ENCODE peak calls at places on chromosome 10, in five cellular contexts. J is activated T-cell treated with anti-CD3 and anti-CD28 coated beads for 24 hours, T is AG20443, P is uterus, B is bronchial epithelial cell. U is an unnamed sample.

GRCh38 chr10:124636271-124636993 is 107.7 kb downstream of the FAM53B start:
- DNase-seq in T (no peak), J (no peak), P (no peak), B (no peak), U (no peak)

GRCh38 chr10:132640326-132641125 is 102.9 kb downstream of the INPP5A start:
- DNase-seq in J (no peak), B (no peak), T (no peak), P (peak; percentile 12), U (no peak)

GRCh38 chr10:79243211-79244067 is 103.8 kb upstream of the PPIF start:
- DNase-seq in P (no peak), T (peak; percentile 47), J (peak; percentile 55), B (no peak), U (peak; percentile 8)

GRCh38 chr10:22681783-22682183 is 32.6 kb downstream of the PIP4K2A start:
- DNase-seq in T (peak; percentile 65), J (peak; percentile 53), B (peak; percentile 85), P (no peak), U (no peak)

GRCh38 chr10:23610626-23611307 is 171.9 kb downstream of the OTUD1 start:
- DNase-seq in P (no peak), B (peak; percentile 15), J (no peak), T (no peak), U (no peak)

GRCh38 chr10:3924344-3924743 is 139.3 kb upstream of the KLF6 start:
- DNase-seq in J (no peak), T (peak; percentile 77), P (no peak), B (peak; percentile 99), U (no peak)

GRCh38 chr10:96587255-96588059 is 645 bp upstream of the TM9SF3 start:
- DNase-seq in J (no peak), B (peak; percentile 74), P (peak; percentile 72), T (no peak), U (peak; percentile 34)

GRCh38 chr10:126014309-126014708 is 117.9 kb downstream of the FANK1 start:
- DNase-seq in B (peak; percentile 56), J (no peak), T (peak; percentile 33), P (no peak), U (no peak)

GRCh38 chr10:124568858-124569622 is 107.4 kb downstream of the LHPP start:
- DNase-seq in P (no peak), J (no peak), T (no peak), B (no peak), U (no peak)

GRCh38 chr10:92354587-92354986 is 63.6 kb downstream of the MARCHF5 start:
- DNase-seq in T (no peak), B (no peak), P (no peak), J (no peak), U (no peak)

GRCh38 chr10:125160856-125161569 is 650 bp upstream of the CTBP2 start:
- DNase-seq in B (peak; percentile 69), P (peak; percentile 76), J (no peak), T (peak; percentile 88), U (peak; percentile 60)

GRCh38 chr10:70576803-70577517 is 25.6 kb downstream of the PRF1 start:
- DNase-seq in B (peak; percentile 52), T (peak; percentile 59), J (no peak), P (no peak), U (no peak)